ENCODE peak calls at places on chromosomes 13 and 19, in seven cellular contexts. T, A, G, W, N, Y and U are unnamed samples. For H3K4me1, the result is how much of the 10 kb centered on the place peaks cover.

GRCh38 chr19:40750035-40750284 is 317 bp downstream of the ACTMAP start:
- DNase-seq in T (no peak), A (no peak), G (no peak), W (no peak), N (no peak), Y (no peak), U (no peak)

GRCh38 chr13:66794340-66795031 is 435.6 kb downstream of the PCDH9 start:
- DNase-seq in T (no peak), A (no peak), G (no peak), W (no peak), N (no peak), Y (no peak), U (no peak)

GRCh38 chr19:56980864-56981263 is 138.9 kb upstream of the USP29 start:
- DNase-seq in T (no peak), A (no peak), G (no peak), W (no peak), N (no peak), Y (no peak), U (no peak)

GRCh38 chr19:4567584-4568071 is 8.1 kb upstream of the SEMA6B start:
- DNase-seq in T (no peak), A (peak), G (peak), W (no peak), N (peak), Y (peak), U (peak)

GRCh38 chr19:35696835-35697234 is 7.5 kb upstream of the ZBTB32 start:
- DNase-seq in T (no peak), A (no peak), G (no peak), W (no peak), N (no peak), Y (no peak), U (no peak)

GRCh38 chr19:40611096-40611495 is 9.9 kb downstream of the LTBP4 start:
- DNase-seq in T (no peak), A (peak), G (no peak), W (no peak), N (no peak), Y (no peak), U (no peak)

GRCh38 chr13:42849200-42849599 is 67.8 kb downstream of the FAM216B start:
- DNase-seq in T (no peak), A (no peak), G (no peak), W (no peak), N (no peak), Y (no peak), U (no peak)

GRCh38 chr13:30943881-30944280 is 11.4 kb downstream of the TEX26 start:
- DNase-seq in T (no peak), A (no peak), G (no peak), W (no peak), N (no peak), Y (no peak), U (no peak)

GRCh38 chr13:96636310-96636709 is 358.0 kb downstream of the OXGR1 start:
- DNase-seq in T (no peak), A (no peak), G (no peak), W (no peak), N (no peak), Y (no peak), U (no peak)

GRCh38 chr13:72290962-72291681 is 424.1 kb upstream of the DACH1 start:
- DNase-seq in T (no peak), A (no peak), G (no peak), W (no peak), N (no peak), Y (peak), U (no peak)

GRCh38 chr19:14004619-14005380 is 1.3 kb downstream of the RFX1 start:
- DNase-seq in T (peak), A (no peak), G (peak), W (peak), N (no peak), Y (no peak), U (peak)

GRCh38 chr13:67857581-67858310 is 627.6 kb upstream of the PCDH9 start:
- DNase-seq in T (no peak), A (no peak), G (no peak), W (no peak), N (no peak), Y (no peak), U (no peak)

GRCh38 chr13:74910399-74910798 is 571.6 kb downstream of the TBC1D4 start:
- DNase-seq in T (no peak), A (no peak), G (no peak), W (no peak), N (no peak), Y (no peak), U (no peak)

GRCh38 chr13:40058757-40059236 is 403.3 kb downstream of the COG6 start:
- DNase-seq in T (no peak), A (no peak), G (no peak), W (no peak), N (no peak), Y (peak), U (no peak)

GRCh38 chr19:18419195-18419698 is at the start of gene SSBP4:
- DNase-seq in T (no peak), A (peak), G (peak), W (no peak), N (peak), Y (peak), U (peak)

GRCh38 chr19:38735257-38735686 is 9.0 kb downstream of the CAPN12 start:
- DNase-seq in T (peak), A (no peak), G (peak), W (peak), N (no peak), Y (no peak), U (peak)

GRCh38 chr19:12647490-12648071 is 19.0 kb downstream of the MAN2B1 start:
- DNase-seq in T (peak), A (no peak), G (peak), W (no peak), N (no peak), Y (no peak), U (no peak)

GRCh38 chr13:111219306-111219705 is 101.1 kb upstream of the TEX29 start:
- DNase-seq in T (peak), A (no peak), G (no peak), W (no peak), N (peak), Y (peak), U (no peak)

GRCh38 chr13:30341815-30342570 is 34.6 kb upstream of the KATNAL1 start:
- DNase-seq in T (peak), A (no peak), G (peak), W (peak), N (peak), Y (peak), U (peak)

GRCh38 chr19:13033819-13034611 is 38.7 kb downstream of the NFIX start:
- DNase-seq in T (peak), A (no peak), G (peak), W (peak), N (peak), Y (peak), U (peak)

GRCh38 chr19:29375429-29376093 is 150.2 kb upstream of the VSTM2B start:
- DNase-seq in T (no peak), A (no peak), G (no peak), W (peak), N (no peak), Y (no peak), U (no peak)

GRCh38 chr13:41765020-41765419 is 195.9 kb downstream of the VWA8 start:
- DNase-seq in T (no peak), A (no peak), G (no peak), W (no peak), N (no peak), Y (no peak), U (no peak)

GRCh38 chr13:113897161-113897560 is 33.3 kb upstream of the GAS6 start:
- DNase-seq in T (no peak), A (no peak), G (no peak), W (peak), N (peak), Y (peak), U (no peak)

GRCh38 chr19:33298146-33298911 is 4.0 kb downstream of the CEBPA start:
- DNase-seq in T (peak), A (no peak), G (peak), W (peak), N (no peak), Y (no peak), U (peak)

GRCh38 chr19:31214086-31214485 is 135.2 kb downstream of the TSHZ3 start:
- DNase-seq in T (peak), A (no peak), G (peak), W (peak), N (peak), Y (peak), U (peak)

GRCh38 chr13:58181111-58181510 is 549.6 kb downstream of the PCDH17 start:
- DNase-seq in T (peak), A (no peak), G (no peak), W (no peak), N (no peak), Y (no peak), U (no peak)

GRCh38 chr13:44815507-44816074 is 173.7 kb downstream of the NUFIP1 start:
- DNase-seq in T (no peak), A (peak), G (peak), W (peak), N (peak), Y (peak), U (no peak)

GRCh38 chr13:30431269-30431950 is 9.1 kb downstream of the UBE2L5 start:
- DNase-seq in T (no peak), A (no peak), G (peak), W (no peak), N (peak), Y (no peak), U (no peak)

GRCh38 chr19:48477696-48478338 is 8.6 kb downstream of the CYTH2 start:
- DNase-seq in T (no peak), A (no peak), G (no peak), W (no peak), N (no peak), Y (no peak), U (no peak)

GRCh38 chr19:6239401-6239844 is 40.4 kb downstream of the MLLT1 start:
- DNase-seq in T (no peak), A (no peak), G (no peak), W (peak), N (peak), Y (no peak), U (no peak)

GRCh38 chr19:6012416-6013170 is 34.7 kb upstream of the RANBP3 start:
- DNase-seq in T (peak), A (no peak), G (no peak), W (no peak), N (no peak), Y (no peak), U (no peak)

GRCh38 chr19:54969647-54970046 is 3.5 kb downstream of the NLRP2 start:
- DNase-seq in T (no peak), A (no peak), G (no peak), W (no peak), N (no peak), Y (no peak), U (no peak)

DNA sequence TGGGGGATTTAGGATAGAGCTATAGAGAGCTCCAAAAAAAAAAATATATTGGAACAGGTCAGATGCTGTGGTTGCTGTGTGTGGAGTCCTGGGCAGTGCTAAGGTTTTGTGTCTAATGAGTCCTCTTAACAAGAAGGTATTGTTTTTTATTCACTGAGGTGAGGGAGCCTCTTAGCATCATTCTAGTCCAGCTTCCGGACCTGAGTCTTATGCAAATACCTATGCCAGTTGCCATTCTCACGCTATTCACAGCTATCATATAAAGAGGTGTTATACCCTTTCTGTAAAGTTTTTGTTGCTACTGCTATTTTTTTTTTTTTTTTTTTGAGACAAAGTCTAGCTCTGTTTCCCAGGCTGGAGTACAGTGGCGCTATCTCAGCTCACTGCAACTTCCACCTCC is 1.4 kb downstream of the NLRP2 start:
- DNase-seq in T (no peak), A (no peak), G (no peak), W (no peak), N (no peak), Y (no peak), U (no peak)
- H3K4me3 ChIP-seq in T (no peak), A (no peak), G (no peak), W (no peak), N (no peak), Y (no peak), U (no peak)

GRCh38 chr19:2041436-2041685 is 9.7 kb downstream of the MKNK2 start:
- DNase-seq in T (no peak), A (no peak), G (peak), W (no peak), N (no peak), Y (no peak), U (no peak)

GRCh38 chr19:2041686-2042484 is 9.2 kb downstream of the MKNK2 start:
- DNase-seq in T (peak), A (peak), G (peak), W (peak), N (peak), Y (peak), U (peak)

GRCh38 chr19:2043269-2043641 is 7.8 kb downstream of the MKNK2 start:
- DNase-seq in T (peak), A (no peak), G (peak), W (no peak), N (no peak), Y (no peak), U (no peak)

GRCh38 chr19:2043864-2044708 is 7.0 kb downstream of the MKNK2 start:
- DNase-seq in T (peak), A (no peak), G (peak), W (no peak), N (no peak), Y (no peak), U (no peak)

DNA sequence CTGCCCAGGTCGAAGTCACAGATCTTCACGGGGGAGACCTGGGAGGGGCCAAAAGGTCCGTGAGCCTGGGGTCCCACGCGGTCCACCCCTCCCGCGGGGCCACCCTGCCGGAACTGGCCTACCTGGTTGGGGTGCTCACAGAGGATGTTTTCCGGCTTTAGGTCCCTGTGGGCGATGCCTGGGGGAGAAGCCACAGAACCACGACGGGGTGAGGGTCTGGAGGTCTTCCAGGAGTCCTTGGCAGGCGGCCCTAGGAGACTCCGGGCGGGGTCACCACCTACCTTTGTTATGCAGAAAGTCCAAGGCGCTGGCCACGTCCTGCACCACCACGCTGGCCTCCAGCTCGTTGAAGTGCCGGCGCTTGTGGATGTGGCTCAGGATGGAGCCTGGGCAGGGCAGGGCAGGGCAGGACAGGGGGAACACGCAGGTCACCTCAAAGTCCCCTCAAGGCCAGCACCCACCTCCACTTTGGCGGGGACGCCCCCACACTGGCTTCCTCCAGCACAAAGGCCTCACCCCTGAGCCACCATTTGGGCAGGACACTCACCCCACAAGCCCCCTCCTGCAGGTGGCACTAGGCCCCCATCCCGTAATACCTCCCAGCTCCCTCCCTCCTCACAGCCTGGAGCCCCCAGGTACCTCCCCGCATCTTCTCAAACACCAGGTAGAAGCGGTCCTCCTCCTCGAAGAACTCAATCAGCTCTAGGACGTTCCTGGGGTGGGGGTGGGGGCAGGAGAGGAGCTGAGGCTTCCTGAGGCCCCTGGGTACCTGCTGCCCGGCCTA is 8.4 kb downstream of the MKNK2 start:
- DNase-seq in T (peak), A (no peak), G (peak), W (no peak), N (no peak), Y (no peak), U (no peak)
- H3K4me1 ChIP-seq in T (under half), A (under half), G (under half), W (under half), N (under half), Y (half or more), U (half or more)

DNA sequence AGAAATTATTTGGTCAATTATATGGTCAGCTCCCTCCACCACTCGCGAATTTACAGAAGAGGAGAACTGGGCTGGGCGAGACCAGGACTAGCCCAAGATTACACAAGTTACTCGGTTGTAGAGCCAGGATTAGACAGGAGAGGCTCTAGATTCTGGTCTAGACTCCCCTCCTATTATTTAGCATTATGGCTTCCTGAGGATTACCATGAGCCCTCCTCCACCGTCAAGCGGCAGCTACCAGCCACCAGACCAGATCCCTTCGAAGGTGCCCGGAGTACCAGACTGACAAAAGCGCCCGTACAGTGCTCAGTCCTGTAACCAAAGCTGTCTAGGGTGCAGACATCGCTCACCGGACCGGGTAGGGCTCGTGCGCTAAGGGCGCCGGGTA is 497 bp upstream of the MLNR start:
- DNase-seq in T (no peak), A (no peak), G (no peak), W (no peak), N (no peak), Y (no peak), U (no peak)
- H3K4me3 ChIP-seq in T (peak), A (peak), G (peak), W (peak), N (peak), Y (no peak), U (peak)

GRCh38 chr19:42113641-42114348 is 18.5 kb downstream of the POU2F2 start:
- DNase-seq in T (no peak), A (no peak), G (peak), W (no peak), N (peak), Y (peak), U (no peak)
- H3K4me1 ChIP-seq in T (under half), A (under half), G (under half), W (under half), N (under half), Y (under half), U (under half)

GRCh38 chr19:7504684-7505083 is 11.2 kb upstream of the ZNF358 start:
- DNase-seq in T (no peak), A (no peak), G (no peak), W (no peak), N (no peak), Y (no peak), U (no peak)

GRCh38 chr19:7505288-7505681 is 10.6 kb upstream of the ZNF358 start:
- DNase-seq in T (no peak), A (no peak), G (no peak), W (no peak), N (no peak), Y (no peak), U (no peak)

GRCh38 chr19:7507884-7508283 is 8.0 kb upstream of the ZNF358 start:
- DNase-seq in T (peak), A (peak), G (peak), W (no peak), N (peak), Y (peak), U (no peak)

GRCh38 chr19:7505682-7506384 is 10.1 kb upstream of the ZNF358 start:
- DNase-seq in T (peak), A (no peak), G (peak), W (no peak), N (no peak), Y (peak), U (no peak)

GRCh38 chr19:7506385-7507328 is 9.2 kb upstream of the ZNF358 start:
- DNase-seq in T (peak), A (peak), G (peak), W (peak), N (peak), Y (peak), U (peak)
- H3K4me3 ChIP-seq in T (no peak), A (no peak), G (no peak), W (no peak), N (no peak), Y (no peak), U (no peak)

GRCh38 chr19:15843186-15843585 is 27.7 kb upstream of the OR10H1 start:
- DNase-seq in T (no peak), A (no peak), G (no peak), W (no peak), N (no peak), Y (no peak), U (no peak)
- H3K4me1 ChIP-seq in T (under half), A (under half), G (under half), W (under half), N (under half), Y (under half), U (under half)

GRCh38 chr19:17236831-17237543 is 8.7 kb downstream of the NR2F6 start:
- DNase-seq in T (no peak), A (no peak), G (no peak), W (no peak), N (no peak), Y (no peak), U (no peak)

GRCh38 chr19:17235618-17236413 is 9.8 kb downstream of the OCEL1 start:
- DNase-seq in T (peak), A (no peak), G (peak), W (peak), N (peak), Y (peak), U (peak)

GRCh38 chr19:17237747-17238706 is 7.7 kb downstream of the NR2F6 start:
- DNase-seq in T (no peak), A (no peak), G (no peak), W (no peak), N (no peak), Y (no peak), U (no peak)

GRCh38 chr19:17234911-17235617 is 9.0 kb downstream of the OCEL1 start:
- DNase-seq in T (peak), A (no peak), G (no peak), W (peak), N (peak), Y (peak), U (peak)

DNA sequence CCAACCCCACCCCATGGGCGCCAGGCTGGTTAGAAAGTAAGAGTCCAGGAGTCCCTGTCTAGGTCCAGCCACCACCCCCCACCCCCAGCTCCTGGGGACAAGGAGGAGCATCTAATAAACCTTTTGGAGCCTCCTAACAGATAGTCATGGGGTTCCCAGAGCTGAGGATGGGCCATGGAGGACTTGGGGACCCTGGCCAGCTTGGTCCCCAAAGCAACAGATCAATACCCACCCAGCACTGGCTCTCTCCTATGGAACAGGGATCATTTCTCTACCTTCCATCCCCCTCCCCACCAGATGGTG is 9.4 kb downstream of the NR2F6 start:
- DNase-seq in T (no peak), A (no peak), G (no peak), W (no peak), N (no peak), Y (no peak), U (no peak)
- H3K4me3 ChIP-seq in T (peak), A (no peak), G (no peak), W (peak), N (no peak), Y (no peak), U (no peak)

DNA sequence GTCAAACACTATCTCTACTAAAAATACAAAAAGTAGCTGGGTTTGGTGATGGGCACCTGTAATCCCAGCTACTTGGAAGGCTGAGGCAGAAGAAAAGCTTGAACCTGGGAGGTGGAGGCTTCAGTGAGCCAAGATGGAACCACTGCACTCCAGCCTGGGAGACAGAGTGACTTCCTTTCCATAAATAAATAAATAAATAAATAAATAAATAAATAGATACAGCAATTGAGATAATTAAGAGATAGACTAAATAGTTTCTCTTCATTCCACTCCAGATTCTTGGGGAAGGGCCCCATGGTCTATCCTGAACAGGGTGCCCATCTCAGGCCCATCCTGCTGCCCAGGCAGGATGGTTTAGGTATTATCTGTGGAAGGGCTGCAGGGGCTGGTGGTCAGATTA is 24.0 kb upstream of the FARP1 start:
- DNase-seq in T (no peak), A (no peak), G (no peak), W (no peak), N (no peak), Y (no peak), U (no peak)
- H3K4me1 ChIP-seq in T (under half), A (under half), G (under half), W (under half), N (under half), Y (under half), U (under half)